ENCODE peak calls at places on chromosomes 12 and 14, in eight cellular contexts. One of them, this sample, is unnamed.

GRCh38 chr12:93089805-93090569 is 160.9 kb upstream of the EEA1 start:
- DNase-seq in activated gamma-delta T cell: no peak
- DNase-seq in MM.1S: no peak
- DNase-seq in WTC11: no peak
- DNase-seq in AG09319: no peak
- DNase-seq in D341Med: no peak
- DNase-seq in heart right ventricle: no peak
- DNase-seq in tibial artery: no peak
- DNase-seq in this sample: no peak

GRCh38 chr14:100622234-100622633 is 35.0 kb upstream of the BEGAIN start:
- DNase-seq in tibial artery: peak; percentile 64
- DNase-seq in heart right ventricle: no peak
- DNase-seq in WTC11: peak; percentile 10
- DNase-seq in D341Med: no peak
- DNase-seq in activated gamma-delta T cell: no peak
- DNase-seq in MM.1S: no peak
- DNase-seq in AG09319: no peak
- DNase-seq in this sample: peak; percentile 57

GRCh38 chr12:50948798-50949197 is 3.5 kb upstream of the HIGD1C start:
- DNase-seq in activated gamma-delta T cell: no peak
- DNase-seq in D341Med: no peak
- DNase-seq in tibial artery: no peak
- DNase-seq in MM.1S: no peak
- DNase-seq in AG09319: no peak
- DNase-seq in heart right ventricle: no peak
- DNase-seq in WTC11: no peak
- DNase-seq in this sample: no peak

GRCh38 chr12:63940295-63940997 is 95.9 kb downstream of the SRGAP1 start:
- DNase-seq in tibial artery: no peak
- DNase-seq in D341Med: peak; percentile 57
- DNase-seq in AG09319: no peak
- DNase-seq in heart right ventricle: no peak
- DNase-seq in MM.1S: no peak
- DNase-seq in activated gamma-delta T cell: no peak
- DNase-seq in WTC11: no peak
- DNase-seq in this sample: no peak

GRCh38 chr14:64074961-64075619 is 219.1 kb downstream of the ESR2 start:
- DNase-seq in MM.1S: no peak
- DNase-seq in D341Med: no peak
- DNase-seq in WTC11: no peak
- DNase-seq in activated gamma-delta T cell: no peak
- DNase-seq in tibial artery: no peak
- DNase-seq in AG09319: no peak
- DNase-seq in heart right ventricle: no peak
- DNase-seq in this sample: no peak

GRCh38 chr14:65096323-65097089 is 5.8 kb downstream of the MAX start:
- DNase-seq in heart right ventricle: peak; percentile 31
- DNase-seq in AG09319: no peak
- DNase-seq in tibial artery: no peak
- DNase-seq in activated gamma-delta T cell: no peak
- DNase-seq in MM.1S: no peak
- DNase-seq in D341Med: no peak
- DNase-seq in WTC11: no peak
- DNase-seq in this sample: no peak

GRCh38 chr14:91866511-91867295 is 633 bp downstream of the TC2N start:
- DNase-seq in D341Med: no peak
- DNase-seq in MM.1S: no peak
- DNase-seq in AG09319: no peak
- DNase-seq in WTC11: no peak
- DNase-seq in tibial artery: no peak
- DNase-seq in activated gamma-delta T cell: no peak
- DNase-seq in heart right ventricle: no peak
- DNase-seq in this sample: no peak

GRCh38 chr12:123140675-123141614 is 9.9 kb downstream of the PITPNM2 start:
- DNase-seq in tibial artery: no peak
- DNase-seq in D341Med: no peak
- DNase-seq in MM.1S: no peak
- DNase-seq in AG09319: no peak
- DNase-seq in activated gamma-delta T cell: no peak
- DNase-seq in heart right ventricle: no peak
- DNase-seq in WTC11: no peak
- DNase-seq in this sample: no peak

GRCh38 chr12:93365616-93366015 is 12.1 kb upstream of the NUDT4 start:
- DNase-seq in heart right ventricle: no peak
- DNase-seq in activated gamma-delta T cell: no peak
- DNase-seq in tibial artery: no peak
- DNase-seq in WTC11: no peak
- DNase-seq in AG09319: no peak
- DNase-seq in D341Med: no peak
- DNase-seq in MM.1S: no peak
- DNase-seq in this sample: no peak

GRCh38 chr14:75542585-75543091 is 20.4 kb downstream of the BATF start:
- DNase-seq in D341Med: no peak
- DNase-seq in activated gamma-delta T cell: no peak
- DNase-seq in heart right ventricle: peak; percentile 44
- DNase-seq in MM.1S: no peak
- DNase-seq in tibial artery: peak; percentile 78
- DNase-seq in WTC11: no peak
- DNase-seq in AG09319: peak; percentile 4
- DNase-seq in this sample: peak; percentile 72

GRCh38 chr14:74695406-74695805 is 17.5 kb downstream of the AREL1 start:
- DNase-seq in D341Med: no peak
- DNase-seq in MM.1S: no peak
- DNase-seq in tibial artery: no peak
- DNase-seq in activated gamma-delta T cell: no peak
- DNase-seq in AG09319: no peak
- DNase-seq in WTC11: no peak
- DNase-seq in heart right ventricle: no peak
- DNase-seq in this sample: no peak

GRCh38 chr12:125403145-125403789 is 338.0 kb downstream of the AACS start:
- DNase-seq in activated gamma-delta T cell: no peak
- DNase-seq in MM.1S: no peak
- DNase-seq in tibial artery: no peak
- DNase-seq in D341Med: peak; percentile 61
- DNase-seq in heart right ventricle: no peak
- DNase-seq in AG09319: no peak
- DNase-seq in WTC11: peak; percentile 71
- DNase-seq in this sample: no peak

GRCh38 chr14:48914382-48914781 is 671.8 kb downstream of the RPS29 start:
- DNase-seq in AG09319: no peak
- DNase-seq in MM.1S: no peak
- DNase-seq in tibial artery: no peak
- DNase-seq in activated gamma-delta T cell: no peak
- DNase-seq in heart right ventricle: no peak
- DNase-seq in WTC11: no peak
- DNase-seq in D341Med: no peak
- DNase-seq in this sample: no peak

GRCh38 chr12:132081423-132081822 is 62.7 kb downstream of the DDX51 start:
- DNase-seq in heart right ventricle: no peak
- DNase-seq in activated gamma-delta T cell: no peak
- DNase-seq in WTC11: no peak
- DNase-seq in tibial artery: no peak
- DNase-seq in MM.1S: no peak
- DNase-seq in D341Med: no peak
- DNase-seq in AG09319: no peak
- DNase-seq in this sample: no peak

GRCh38 chr12:125564753-125565152 is 499.5 kb downstream of the AACS start:
- DNase-seq in heart right ventricle: no peak
- DNase-seq in D341Med: no peak
- DNase-seq in tibial artery: no peak
- DNase-seq in WTC11: no peak
- DNase-seq in activated gamma-delta T cell: no peak
- DNase-seq in AG09319: no peak
- DNase-seq in MM.1S: no peak
- DNase-seq in this sample: no peak

GRCh38 chr14:28755930-28756895 is 10.4 kb upstream of the FOXG1 start:
- DNase-seq in AG09319: no peak
- DNase-seq in heart right ventricle: no peak
- DNase-seq in D341Med: no peak
- DNase-seq in activated gamma-delta T cell: no peak
- DNase-seq in MM.1S: no peak
- DNase-seq in WTC11: no peak
- DNase-seq in tibial artery: no peak
- DNase-seq in this sample: no peak

GRCh38 chr12:107369679-107370078 is 276.3 kb upstream of the CRY1 start:
- DNase-seq in tibial artery: no peak
- DNase-seq in AG09319: no peak
- DNase-seq in MM.1S: no peak
- DNase-seq in heart right ventricle: no peak
- DNase-seq in activated gamma-delta T cell: no peak
- DNase-seq in WTC11: no peak
- DNase-seq in D341Med: no peak
- DNase-seq in this sample: no peak

GRCh38 chr12:111532741-111533140 is 66.4 kb downstream of the ATXN2 start:
- DNase-seq in MM.1S: no peak
- DNase-seq in WTC11: no peak
- DNase-seq in D341Med: no peak
- DNase-seq in tibial artery: no peak
- DNase-seq in activated gamma-delta T cell: no peak
- DNase-seq in AG09319: no peak
- DNase-seq in heart right ventricle: no peak
- DNase-seq in this sample: no peak

GRCh38 chr12:123813349-123813748 is 51.2 kb downstream of the DNAH10 start:
- DNase-seq in D341Med: no peak
- DNase-seq in heart right ventricle: no peak
- DNase-seq in tibial artery: no peak
- DNase-seq in AG09319: peak; percentile 76
- DNase-seq in MM.1S: no peak
- DNase-seq in WTC11: no peak
- DNase-seq in activated gamma-delta T cell: no peak
- DNase-seq in this sample: no peak

GRCh38 chr12:110199360-110200123 is 75.4 kb downstream of the IFT81 start:
- DNase-seq in tibial artery: no peak
- DNase-seq in D341Med: no peak
- DNase-seq in MM.1S: peak; percentile 45
- DNase-seq in activated gamma-delta T cell: no peak
- DNase-seq in WTC11: no peak
- DNase-seq in heart right ventricle: no peak
- DNase-seq in AG09319: peak; percentile 32
- DNase-seq in this sample: no peak

GRCh38 chr12:40663781-40664180 is 28.5 kb upstream of the CNTN1 start:
- DNase-seq in WTC11: no peak
- DNase-seq in MM.1S: no peak
- DNase-seq in heart right ventricle: no peak
- DNase-seq in AG09319: no peak
- DNase-seq in tibial artery: no peak
- DNase-seq in D341Med: no peak
- DNase-seq in activated gamma-delta T cell: no peak
- DNase-seq in this sample: no peak

GRCh38 chr12:113855998-113856397 is 110.1 kb downstream of the RBM19 start:
- DNase-seq in heart right ventricle: peak; percentile 43
- DNase-seq in activated gamma-delta T cell: no peak
- DNase-seq in D341Med: no peak
- DNase-seq in tibial artery: no peak
- DNase-seq in WTC11: no peak
- DNase-seq in AG09319: no peak
- DNase-seq in MM.1S: no peak
- DNase-seq in this sample: no peak

GRCh38 chr14:90660865-90661570 is 155.2 kb downstream of the TTC7B start:
- DNase-seq in D341Med: no peak
- DNase-seq in AG09319: no peak
- DNase-seq in activated gamma-delta T cell: no peak
- DNase-seq in MM.1S: no peak
- DNase-seq in WTC11: no peak
- DNase-seq in heart right ventricle: peak; percentile 41
- DNase-seq in tibial artery: no peak
- DNase-seq in this sample: no peak

GRCh38 chr14:79580414-79580813 is 630.9 kb downstream of the DIO2 start:
- DNase-seq in MM.1S: no peak
- DNase-seq in D341Med: no peak
- DNase-seq in AG09319: no peak
- DNase-seq in WTC11: no peak
- DNase-seq in activated gamma-delta T cell: no peak
- DNase-seq in heart right ventricle: no peak
- DNase-seq in tibial artery: no peak
- DNase-seq in this sample: no peak

GRCh38 chr12:7113389-7113871 is 4.4 kb upstream of the C1RL start:
- DNase-seq in activated gamma-delta T cell: no peak
- DNase-seq in WTC11: no peak
- DNase-seq in AG09319: no peak
- DNase-seq in MM.1S: peak; percentile 56
- DNase-seq in heart right ventricle: no peak
- DNase-seq in D341Med: peak; percentile 67
- DNase-seq in tibial artery: peak; percentile 62
- DNase-seq in this sample: peak; percentile 59

GRCh38 chr12:111757361-111758119 is 9.2 kb upstream of the ALDH2 start:
- DNase-seq in WTC11: no peak
- DNase-seq in heart right ventricle: peak; percentile 62
- DNase-seq in MM.1S: no peak
- DNase-seq in AG09319: no peak
- DNase-seq in D341Med: no peak
- DNase-seq in activated gamma-delta T cell: no peak
- DNase-seq in tibial artery: peak; percentile 77
- DNase-seq in this sample: peak; percentile 71

GRCh38 chr12:96445743-96446655 is 43.4 kb upstream of the CFAP54 start:
- DNase-seq in heart right ventricle: no peak
- DNase-seq in MM.1S: peak; percentile 63
- DNase-seq in activated gamma-delta T cell: no peak
- DNase-seq in AG09319: no peak
- DNase-seq in D341Med: no peak
- DNase-seq in tibial artery: no peak
- DNase-seq in WTC11: no peak
- DNase-seq in this sample: no peak

GRCh38 chr14:59190372-59190771 is 1.9 kb downstream of the DAAM1 start:
- DNase-seq in tibial artery: no peak
- DNase-seq in AG09319: no peak
- DNase-seq in activated gamma-delta T cell: no peak
- DNase-seq in WTC11: peak; percentile 31
- DNase-seq in D341Med: peak; percentile 42
- DNase-seq in MM.1S: no peak
- DNase-seq in heart right ventricle: no peak
- DNase-seq in this sample: no peak

GRCh38 chr12:30329281-30329680 is 366.4 kb downstream of the IPO8 start:
- DNase-seq in MM.1S: no peak
- DNase-seq in heart right ventricle: no peak
- DNase-seq in tibial artery: no peak
- DNase-seq in activated gamma-delta T cell: no peak
- DNase-seq in D341Med: no peak
- DNase-seq in WTC11: no peak
- DNase-seq in AG09319: no peak
- DNase-seq in this sample: no peak